ENCODE peak calls at places on chromosomes 4 and X, in seven cellular contexts. One of them, this sample, is unnamed.

GRCh38 chr4:174133525-174133924 is 149.9 kb downstream of the FBXO8 start:
- DNase-seq in activated T-cell treated with anti-CD3 and anti-CD28 coated beads, Interleukin-2, amount 50 U/mL, for 72 hours: no peak
- DNase-seq in occipital lobe: no peak
- DNase-seq in activated naive CD4-positive, alpha-beta T cell treated with anti-CD3 and anti-CD28 coated beads for 36 hours: no peak
- DNase-seq in EL: no peak
- DNase-seq in T-cell: no peak
- DNase-seq in left lung: no peak
- DNase-seq in this sample: no peak

GRCh38 chr4:33060873-33061542 is 2340.8 kb downstream of the PCDH7 start:
- DNase-seq in EL: peak; percentile 48
- DNase-seq in activated T-cell treated with anti-CD3 and anti-CD28 coated beads, Interleukin-2, amount 50 U/mL, for 72 hours: peak; percentile 0
- DNase-seq in occipital lobe: peak; percentile 2
- DNase-seq in T-cell: no peak
- DNase-seq in left lung: no peak
- DNase-seq in activated naive CD4-positive, alpha-beta T cell treated with anti-CD3 and anti-CD28 coated beads for 36 hours: peak; percentile 10
- DNase-seq in this sample: no peak

GRCh38 chrX:44842555-44843317 is 1.1 kb upstream of the DUSP21 start:
- DNase-seq in activated T-cell treated with anti-CD3 and anti-CD28 coated beads, Interleukin-2, amount 50 U/mL, for 72 hours: no peak
- DNase-seq in activated naive CD4-positive, alpha-beta T cell treated with anti-CD3 and anti-CD28 coated beads for 36 hours: no peak
- DNase-seq in T-cell: no peak
- DNase-seq in occipital lobe: no peak
- DNase-seq in EL: no peak
- DNase-seq in left lung: no peak
- DNase-seq in this sample: no peak

GRCh38 chrX:10173331-10173900 is 16.6 kb downstream of the CLCN4 start:
- DNase-seq in T-cell: no peak
- DNase-seq in EL: no peak
- DNase-seq in left lung: peak; percentile 47
- DNase-seq in activated T-cell treated with anti-CD3 and anti-CD28 coated beads, Interleukin-2, amount 50 U/mL, for 72 hours: no peak
- DNase-seq in occipital lobe: peak; percentile 22
- DNase-seq in activated naive CD4-positive, alpha-beta T cell treated with anti-CD3 and anti-CD28 coated beads for 36 hours: no peak
- DNase-seq in this sample: peak; percentile 48

GRCh38 chrX:131572372-131573014 is 28.6 kb downstream of the OR13H1 start:
- DNase-seq in T-cell: no peak
- DNase-seq in EL: no peak
- DNase-seq in left lung: no peak
- DNase-seq in activated T-cell treated with anti-CD3 and anti-CD28 coated beads, Interleukin-2, amount 50 U/mL, for 72 hours: no peak
- DNase-seq in occipital lobe: no peak
- DNase-seq in activated naive CD4-positive, alpha-beta T cell treated with anti-CD3 and anti-CD28 coated beads for 36 hours: no peak
- DNase-seq in this sample: no peak

GRCh38 chrX:143664302-143664701 is 28.4 kb upstream of the SLITRK4 start:
- DNase-seq in activated naive CD4-positive, alpha-beta T cell treated with anti-CD3 and anti-CD28 coated beads for 36 hours: no peak
- DNase-seq in T-cell: no peak
- DNase-seq in EL: peak; percentile 0
- DNase-seq in activated T-cell treated with anti-CD3 and anti-CD28 coated beads, Interleukin-2, amount 50 U/mL, for 72 hours: no peak
- DNase-seq in left lung: no peak
- DNase-seq in occipital lobe: no peak
- DNase-seq in this sample: no peak

GRCh38 chr4:76696109-76696508 is 201.8 kb downstream of the SOWAHB start:
- DNase-seq in T-cell: no peak
- DNase-seq in activated T-cell treated with anti-CD3 and anti-CD28 coated beads, Interleukin-2, amount 50 U/mL, for 72 hours: no peak
- DNase-seq in left lung: no peak
- DNase-seq in EL: peak; percentile 14
- DNase-seq in occipital lobe: no peak
- DNase-seq in activated naive CD4-positive, alpha-beta T cell treated with anti-CD3 and anti-CD28 coated beads for 36 hours: no peak
- DNase-seq in this sample: no peak

GRCh38 chr4:89000844-89001360 is 56.1 kb downstream of the FAM13A start:
- DNase-seq in T-cell: no peak
- DNase-seq in activated naive CD4-positive, alpha-beta T cell treated with anti-CD3 and anti-CD28 coated beads for 36 hours: no peak
- DNase-seq in EL: peak; percentile 52
- DNase-seq in occipital lobe: no peak
- DNase-seq in activated T-cell treated with anti-CD3 and anti-CD28 coated beads, Interleukin-2, amount 50 U/mL, for 72 hours: no peak
- DNase-seq in left lung: no peak
- DNase-seq in this sample: no peak

GRCh38 chr4:180900781-180901180 is 1342.4 kb upstream of the TENM3 start:
- DNase-seq in EL: no peak
- DNase-seq in activated T-cell treated with anti-CD3 and anti-CD28 coated beads, Interleukin-2, amount 50 U/mL, for 72 hours: no peak
- DNase-seq in left lung: no peak
- DNase-seq in T-cell: no peak
- DNase-seq in occipital lobe: no peak
- DNase-seq in activated naive CD4-positive, alpha-beta T cell treated with anti-CD3 and anti-CD28 coated beads for 36 hours: no peak
- DNase-seq in this sample: no peak

GRCh38 chrX:125170459-125170858 is 149.2 kb upstream of the TEX13C start:
- DNase-seq in T-cell: no peak
- DNase-seq in EL: no peak
- DNase-seq in activated T-cell treated with anti-CD3 and anti-CD28 coated beads, Interleukin-2, amount 50 U/mL, for 72 hours: no peak
- DNase-seq in activated naive CD4-positive, alpha-beta T cell treated with anti-CD3 and anti-CD28 coated beads for 36 hours: no peak
- DNase-seq in occipital lobe: no peak
- DNase-seq in left lung: no peak
- DNase-seq in this sample: no peak

GRCh38 chr4:48790581-48790980 is 10.5 kb upstream of the FRYL start:
- DNase-seq in left lung: no peak
- DNase-seq in activated T-cell treated with anti-CD3 and anti-CD28 coated beads, Interleukin-2, amount 50 U/mL, for 72 hours: no peak
- DNase-seq in EL: no peak
- DNase-seq in occipital lobe: no peak
- DNase-seq in activated naive CD4-positive, alpha-beta T cell treated with anti-CD3 and anti-CD28 coated beads for 36 hours: no peak
- DNase-seq in T-cell: no peak
- DNase-seq in this sample: no peak